ENCODE peak calls at places on chromosomes 16 and 17, in six cellular contexts. One of them, this sample, is unnamed.

GRCh38 chr16:27171584-27171983 is 31.7 kb upstream of the KDM8 start:
- DNase-seq in occipital lobe: no peak
- DNase-seq in NCI-H146: no peak
- DNase-seq in NCI-H1105 treated with DMSO at 0.1 percent for 48 hours: no peak
- DNase-seq in spleen: no peak
- DNase-seq in tibial artery: no peak
- DNase-seq in this sample: no peak

GRCh38 chr17:48181653-48182052 is 74.1 kb downstream of the SNX11 start:
- DNase-seq in occipital lobe: no peak
- DNase-seq in NCI-H146: peak; percentile 50
- DNase-seq in NCI-H1105 treated with DMSO at 0.1 percent for 48 hours: peak; percentile 18
- DNase-seq in spleen: no peak
- DNase-seq in tibial artery: no peak
- DNase-seq in this sample: peak; percentile 14

GRCh38 chr16:30521873-30522641 is 4.3 kb downstream of the ZNF768 start:
- DNase-seq in occipital lobe: no peak
- DNase-seq in NCI-H146: no peak
- DNase-seq in NCI-H1105 treated with DMSO at 0.1 percent for 48 hours: no peak
- DNase-seq in spleen: no peak
- DNase-seq in tibial artery: no peak
- DNase-seq in this sample: no peak

GRCh38 chr16:22075776-22076175 is 16.6 kb upstream of the VWA3A start:
- DNase-seq in occipital lobe: no peak
- DNase-seq in NCI-H146: no peak
- DNase-seq in NCI-H1105 treated with DMSO at 0.1 percent for 48 hours: no peak
- DNase-seq in spleen: no peak
- DNase-seq in tibial artery: no peak
- DNase-seq in this sample: no peak

GRCh38 chr17:38329808-38330730 is 13.7 kb downstream of the GPR179 start:
- DNase-seq in occipital lobe: no peak
- DNase-seq in NCI-H146: no peak
- DNase-seq in NCI-H1105 treated with DMSO at 0.1 percent for 48 hours: no peak
- DNase-seq in spleen: no peak
- DNase-seq in tibial artery: no peak
- DNase-seq in this sample: no peak

GRCh38 chr17:66523378-66524174 is 221.2 kb downstream of the PRKCA start:
- DNase-seq in occipital lobe: no peak
- DNase-seq in NCI-H146: no peak
- DNase-seq in NCI-H1105 treated with DMSO at 0.1 percent for 48 hours: no peak
- DNase-seq in spleen: no peak
- DNase-seq in tibial artery: no peak
- DNase-seq in this sample: no peak

GRCh38 chr17:82238562-82239201 is 9.8 kb downstream of the SLC16A3 start:
- DNase-seq in occipital lobe: peak; percentile 72
- DNase-seq in NCI-H146: no peak
- DNase-seq in NCI-H1105 treated with DMSO at 0.1 percent for 48 hours: no peak
- DNase-seq in spleen: peak; percentile 90
- DNase-seq in tibial artery: peak; percentile 93
- DNase-seq in this sample: peak; percentile 21

GRCh38 chr17:42566215-42566872 is 556 bp upstream of the MLX start:
- DNase-seq in occipital lobe: no peak
- DNase-seq in NCI-H146: no peak
- DNase-seq in NCI-H1105 treated with DMSO at 0.1 percent for 48 hours: no peak
- DNase-seq in spleen: no peak
- DNase-seq in tibial artery: no peak
- DNase-seq in this sample: no peak

GRCh38 chr17:80605326-80606066 is 60.9 kb downstream of the RPTOR start:
- DNase-seq in occipital lobe: no peak
- DNase-seq in NCI-H146: no peak
- DNase-seq in NCI-H1105 treated with DMSO at 0.1 percent for 48 hours: no peak
- DNase-seq in spleen: no peak
- DNase-seq in tibial artery: no peak
- DNase-seq in this sample: no peak

GRCh38 chr16:15535772-15536171 is 101.4 kb downstream of the BMERB1 start:
- DNase-seq in occipital lobe: no peak
- DNase-seq in NCI-H146: no peak
- DNase-seq in NCI-H1105 treated with DMSO at 0.1 percent for 48 hours: no peak
- DNase-seq in spleen: no peak
- DNase-seq in tibial artery: no peak
- DNase-seq in this sample: no peak

GRCh38 chr16:84641643-84642358 is 6.5 kb upstream of the KLHL36 start:
- DNase-seq in occipital lobe: no peak
- DNase-seq in NCI-H146: no peak
- DNase-seq in NCI-H1105 treated with DMSO at 0.1 percent for 48 hours: no peak
- DNase-seq in spleen: no peak
- DNase-seq in tibial artery: no peak
- DNase-seq in this sample: no peak

GRCh38 chr17:49887086-49887743 is 39.3 kb upstream of the TAC4 start:
- DNase-seq in occipital lobe: no peak
- DNase-seq in NCI-H146: no peak
- DNase-seq in NCI-H1105 treated with DMSO at 0.1 percent for 48 hours: no peak
- DNase-seq in spleen: no peak
- DNase-seq in tibial artery: no peak
- DNase-seq in this sample: no peak

GRCh38 chr17:29526322-29526721 is 40.5 kb downstream of the ABHD15 start:
- DNase-seq in occipital lobe: no peak
- DNase-seq in NCI-H146: no peak
- DNase-seq in NCI-H1105 treated with DMSO at 0.1 percent for 48 hours: no peak
- DNase-seq in spleen: no peak
- DNase-seq in tibial artery: no peak
- DNase-seq in this sample: no peak

GRCh38 chr16:84752600-84752999 is 52.8 kb downstream of the USP10 start:
- DNase-seq in occipital lobe: no peak
- DNase-seq in NCI-H146: no peak
- DNase-seq in NCI-H1105 treated with DMSO at 0.1 percent for 48 hours: no peak
- DNase-seq in spleen: no peak
- DNase-seq in tibial artery: no peak
- DNase-seq in this sample: no peak

GRCh38 chr16:28478511-28479180 is 6.5 kb upstream of the NPIPB7 start:
- DNase-seq in occipital lobe: no peak
- DNase-seq in NCI-H146: no peak
- DNase-seq in NCI-H1105 treated with DMSO at 0.1 percent for 48 hours: no peak
- DNase-seq in spleen: no peak
- DNase-seq in tibial artery: no peak
- DNase-seq in this sample: no peak

GRCh38 chr16:67509016-67509415 is 19.6 kb upstream of the RIPOR1 start:
- DNase-seq in occipital lobe: no peak
- DNase-seq in NCI-H146: no peak
- DNase-seq in NCI-H1105 treated with DMSO at 0.1 percent for 48 hours: no peak
- DNase-seq in spleen: no peak
- DNase-seq in tibial artery: no peak
- DNase-seq in this sample: peak; percentile 60

GRCh38 chr17:52827526-52827925 is 669.0 kb upstream of the CA10 start:
- DNase-seq in occipital lobe: no peak
- DNase-seq in NCI-H146: no peak
- DNase-seq in NCI-H1105 treated with DMSO at 0.1 percent for 48 hours: no peak
- DNase-seq in spleen: no peak
- DNase-seq in tibial artery: no peak
- DNase-seq in this sample: no peak

GRCh38 chr17:21218101-21218500 is 4.1 kb upstream of the TMEM11 start:
- DNase-seq in occipital lobe: no peak
- DNase-seq in NCI-H146: no peak
- DNase-seq in NCI-H1105 treated with DMSO at 0.1 percent for 48 hours: no peak
- DNase-seq in spleen: no peak
- DNase-seq in tibial artery: no peak
- DNase-seq in this sample: no peak

GRCh38 chr16:19152042-19152441 is 16.0 kb upstream of the SYT17 start:
- DNase-seq in occipital lobe: no peak
- DNase-seq in NCI-H146: no peak
- DNase-seq in NCI-H1105 treated with DMSO at 0.1 percent for 48 hours: no peak
- DNase-seq in spleen: no peak
- DNase-seq in tibial artery: no peak
- DNase-seq in this sample: no peak

GRCh38 chr16:27448531-27449433 is 46.8 kb downstream of the IL21R start:
- DNase-seq in occipital lobe: no peak
- DNase-seq in NCI-H146: peak; percentile 13
- DNase-seq in NCI-H1105 treated with DMSO at 0.1 percent for 48 hours: peak; percentile 52
- DNase-seq in spleen: no peak
- DNase-seq in tibial artery: no peak
- DNase-seq in this sample: peak; percentile 68

GRCh38 chr16:29868396-29868795 is 5.4 kb upstream of the CDIPT start:
- DNase-seq in occipital lobe: no peak
- DNase-seq in NCI-H146: no peak
- DNase-seq in NCI-H1105 treated with DMSO at 0.1 percent for 48 hours: no peak
- DNase-seq in spleen: no peak
- DNase-seq in tibial artery: no peak
- DNase-seq in this sample: no peak

GRCh38 chr16:30528799-30529457 is 2.6 kb upstream of the ZNF768 start:
- DNase-seq in occipital lobe: no peak
- DNase-seq in NCI-H146: no peak
- DNase-seq in NCI-H1105 treated with DMSO at 0.1 percent for 48 hours: no peak
- DNase-seq in spleen: no peak
- DNase-seq in tibial artery: no peak
- DNase-seq in this sample: no peak

GRCh38 chr16:4115209-4115940 is 867 bp downstream of the ADCY9 start:
- DNase-seq in occipital lobe: peak; percentile 51
- DNase-seq in NCI-H146: peak; percentile 76
- DNase-seq in NCI-H1105 treated with DMSO at 0.1 percent for 48 hours: peak; percentile 24
- DNase-seq in spleen: peak; percentile 89
- DNase-seq in tibial artery: peak; percentile 76
- DNase-seq in this sample: peak; percentile 38

GRCh38 chr17:57142925-57143324 is 57.9 kb downstream of the AKAP1 start:
- DNase-seq in occipital lobe: no peak
- DNase-seq in NCI-H146: no peak
- DNase-seq in NCI-H1105 treated with DMSO at 0.1 percent for 48 hours: no peak
- DNase-seq in spleen: no peak
- DNase-seq in tibial artery: no peak
- DNase-seq in this sample: no peak

GRCh38 chr17:6475411-6475810 is 31.2 kb downstream of the PIMREG start:
- DNase-seq in occipital lobe: no peak
- DNase-seq in NCI-H146: no peak
- DNase-seq in NCI-H1105 treated with DMSO at 0.1 percent for 48 hours: no peak
- DNase-seq in spleen: no peak
- DNase-seq in tibial artery: no peak
- DNase-seq in this sample: no peak

This sample was measured in DMS79 treated with DMSO at 0.1 percent for 48 hours.